ENCODE peak calls at places on chromosome 3, in nine cellular contexts. G is NCI-H69; X is AG10803; B is HAP-1; K is brain microvascular endothelial cell; N is activated CD4-positive, alpha-beta T cell treated with anti-CD3 and anti-CD28 coated beads, Interleukin-2, amount 50 U/mL, for 4 hours; Y is CD14-positive monocyte; Q is tibial nerve; I is ACHN. V is an unnamed sample.

GRCh38 chr3:64491843-64492242 is 196.0 kb downstream of the ADAMTS9 start:
- DNase-seq in G (no peak), X (no peak), B (no peak), K (no peak), N (no peak), Y (no peak), Q (no peak), I (no peak), V (no peak)

GRCh38 chr3:65326574-65326973 is 638.8 kb upstream of the ADAMTS9 start:
- DNase-seq in G (no peak), X (no peak), B (no peak), K (no peak), N (no peak), Y (no peak), Q (no peak), I (no peak), V (no peak)

GRCh38 chr3:155391583-155391982 is 98.1 kb upstream of the STRIT1 start:
- DNase-seq in G (peak), X (peak), B (peak), K (peak), N (no peak), Y (no peak), Q (peak), I (peak), V (no peak)

GRCh38 chr3:116056280-116056679 is 389.0 kb downstream of the LSAMP start:
- DNase-seq in G (no peak), X (no peak), B (no peak), K (no peak), N (no peak), Y (no peak), Q (no peak), I (no peak), V (no peak)

GRCh38 chr3:52524752-52525661 is 8.7 kb downstream of the NT5DC2 start:
- DNase-seq in G (peak), X (no peak), B (no peak), K (peak), N (no peak), Y (peak), Q (peak), I (no peak), V (no peak)

GRCh38 chr3:16134173-16134928 is 40.1 kb upstream of the GALNT15 start:
- DNase-seq in G (no peak), X (peak), B (no peak), K (no peak), N (no peak), Y (no peak), Q (no peak), I (peak), V (no peak)

GRCh38 chr3:169664034-169664820 is 715 bp upstream of the MECOM start:
- DNase-seq in G (peak), X (no peak), B (no peak), K (no peak), N (no peak), Y (no peak), Q (no peak), I (no peak), V (no peak)

GRCh38 chr3:59820352-59820934 is 770.6 kb upstream of the CFAP20DC start:
- DNase-seq in G (no peak), X (peak), B (no peak), K (peak), N (no peak), Y (no peak), Q (no peak), I (no peak), V (no peak)

GRCh38 chr3:112806903-112807302 is 39.8 kb downstream of the CD200R1L start:
- DNase-seq in G (no peak), X (no peak), B (no peak), K (no peak), N (no peak), Y (no peak), Q (no peak), I (no peak), V (no peak)

GRCh38 chr3:179196098-179196497 is 47.9 kb downstream of the PIK3CA start:
- DNase-seq in G (no peak), X (peak), B (peak), K (peak), N (no peak), Y (no peak), Q (no peak), I (peak), V (no peak)

GRCh38 chr3:52190294-52190841 is 7.6 kb upstream of the ALAS1 start:
- DNase-seq in G (no peak), X (peak), B (no peak), K (no peak), N (no peak), Y (no peak), Q (peak), I (no peak), V (no peak)

GRCh38 chr3:54703906-54704305 is 224.0 kb downstream of the LRTM1 start:
- DNase-seq in G (no peak), X (no peak), B (peak), K (no peak), N (no peak), Y (no peak), Q (no peak), I (no peak), V (no peak)

GRCh38 chr3:194910414-194910979 is 224.8 kb downstream of the FAM43A start:
- DNase-seq in G (no peak), X (no peak), B (no peak), K (no peak), N (no peak), Y (no peak), Q (no peak), I (no peak), V (no peak)

GRCh38 chr3:188179006-188179966 is 25.3 kb downstream of the LPP start:
- DNase-seq in G (no peak), X (peak), B (no peak), K (no peak), N (no peak), Y (no peak), Q (peak), I (no peak), V (no peak)

GRCh38 chr3:36677331-36678007 is 86.9 kb downstream of the DCLK3 start:
- DNase-seq in G (no peak), X (peak), B (no peak), K (peak), N (no peak), Y (no peak), Q (no peak), I (peak), V (no peak)

GRCh38 chr3:8658326-8659212 is 14.0 kb upstream of the SSUH2 start:
- DNase-seq in G (peak), X (no peak), B (peak), K (peak), N (no peak), Y (no peak), Q (peak), I (no peak), V (no peak)

GRCh38 chr3:48990636-48991421 is 788 bp downstream of the P4HTM start:
- DNase-seq in G (peak), X (peak), B (peak), K (no peak), N (no peak), Y (no peak), Q (no peak), I (peak), V (no peak)

GRCh38 chr3:56025316-56025715 is 443.0 kb downstream of the ERC2 start:
- DNase-seq in G (peak), X (no peak), B (peak), K (no peak), N (no peak), Y (no peak), Q (no peak), I (no peak), V (no peak)

GRCh38 chr3:154184582-154184981 is 63.4 kb downstream of the ARHGEF26 start:
- DNase-seq in G (peak), X (no peak), B (no peak), K (no peak), N (no peak), Y (no peak), Q (no peak), I (no peak), V (no peak)

GRCh38 chr3:107044587-107045119 is 332.6 kb upstream of the CCDC54 start:
- DNase-seq in G (no peak), X (no peak), B (no peak), K (no peak), N (no peak), Y (no peak), Q (no peak), I (no peak), V (no peak)

GRCh38 chr3:175526609-175527280 is 667.6 kb downstream of the NAALADL2 start:
- DNase-seq in G (no peak), X (no peak), B (peak), K (no peak), N (no peak), Y (no peak), Q (no peak), I (peak), V (no peak)

GRCh38 chr3:100797921-100798491 is 88.7 kb downstream of the TFG start:
- DNase-seq in G (no peak), X (peak), B (no peak), K (no peak), N (no peak), Y (no peak), Q (no peak), I (no peak), V (no peak)

GRCh38 chr3:143480306-143480852 is 360.8 kb downstream of the CHST2 start:
- DNase-seq in G (no peak), X (peak), B (no peak), K (peak), N (no peak), Y (no peak), Q (no peak), I (peak), V (no peak)

GRCh38 chr3:55486101-55486856 is 827 bp downstream of the WNT5A start:
- DNase-seq in G (peak), X (peak), B (peak), K (peak), N (no peak), Y (no peak), Q (no peak), I (peak), V (no peak)

GRCh38 chr3:135231646-135232625 is 436.9 kb downstream of the EPHB1 start:
- DNase-seq in G (peak), X (no peak), B (peak), K (no peak), N (no peak), Y (no peak), Q (no peak), I (no peak), V (no peak)

GRCh38 chr3:149382091-149382467 is 4.6 kb upstream of the TM4SF1 start:
- DNase-seq in G (no peak), X (peak), B (no peak), K (peak), N (no peak), Y (no peak), Q (no peak), I (no peak), V (no peak)

GRCh38 chr3:157573281-157573680 is 70.1 kb upstream of the VEPH1 start:
- DNase-seq in G (no peak), X (peak), B (no peak), K (no peak), N (no peak), Y (no peak), Q (no peak), I (no peak), V (no peak)